ENCODE peak calls at places on chromosomes 13 and 19, in five cellular contexts. One of them, this sample, is unnamed.

GRCh38 chr19:980133-980998 is 3.8 kb upstream of the WDR18 start:
- DNase-seq in GM04504: no peak
- DNase-seq in neural crest cell: peak
- DNase-seq in activated CD8-positive, alpha-beta memory T cell treated with anti-CD3 and anti-CD28 coated beads, Interleukin-2, amount 10 ng/mL, durations not matched to agents 7 days and 5 days: no peak
- DNase-seq in EH: peak
- DNase-seq in this sample: no peak

GRCh38 chr19:46868444-46868843 is 7.6 kb downstream of the ARHGAP35 start:
- DNase-seq in activated CD8-positive, alpha-beta memory T cell treated with anti-CD3 and anti-CD28 coated beads, Interleukin-2, amount 10 ng/mL, durations not matched to agents 7 days and 5 days: no peak
- DNase-seq in neural crest cell: no peak
- DNase-seq in EH: no peak
- DNase-seq in GM04504: no peak
- DNase-seq in this sample: no peak

GRCh38 chr19:45469835-45470146 is 2.0 kb downstream of the FOSB start:
- DNase-seq in neural crest cell: no peak
- DNase-seq in activated CD8-positive, alpha-beta memory T cell treated with anti-CD3 and anti-CD28 coated beads, Interleukin-2, amount 10 ng/mL, durations not matched to agents 7 days and 5 days: no peak
- DNase-seq in GM04504: no peak
- DNase-seq in EH: peak
- DNase-seq in this sample: no peak

GRCh38 chr13:102555914-102556553 is 40.8 kb upstream of the TPP2 start:
- DNase-seq in activated CD8-positive, alpha-beta memory T cell treated with anti-CD3 and anti-CD28 coated beads, Interleukin-2, amount 10 ng/mL, durations not matched to agents 7 days and 5 days: no peak
- DNase-seq in neural crest cell: peak
- DNase-seq in EH: peak
- DNase-seq in GM04504: peak
- DNase-seq in this sample: peak

GRCh38 chr13:26914624-26915023 is 154.0 kb upstream of the GPR12 start:
- DNase-seq in activated CD8-positive, alpha-beta memory T cell treated with anti-CD3 and anti-CD28 coated beads, Interleukin-2, amount 10 ng/mL, durations not matched to agents 7 days and 5 days: peak
- DNase-seq in EH: no peak
- DNase-seq in GM04504: no peak
- DNase-seq in neural crest cell: no peak
- DNase-seq in this sample: peak

GRCh38 chr13:22915442-22916082 is 265.2 kb upstream of the SGCG start:
- DNase-seq in EH: peak
- DNase-seq in GM04504: no peak
- DNase-seq in activated CD8-positive, alpha-beta memory T cell treated with anti-CD3 and anti-CD28 coated beads, Interleukin-2, amount 10 ng/mL, durations not matched to agents 7 days and 5 days: no peak
- DNase-seq in neural crest cell: peak
- DNase-seq in this sample: no peak

GRCh38 chr19:11020982-11021759 is 60.3 kb downstream of the SMARCA4 start:
- DNase-seq in EH: no peak
- DNase-seq in activated CD8-positive, alpha-beta memory T cell treated with anti-CD3 and anti-CD28 coated beads, Interleukin-2, amount 10 ng/mL, durations not matched to agents 7 days and 5 days: no peak
- DNase-seq in neural crest cell: no peak
- DNase-seq in GM04504: no peak
- DNase-seq in this sample: no peak

GRCh38 chr19:50967924-50968708 is 1.3 kb downstream of the KLK6 start:
- DNase-seq in GM04504: no peak
- DNase-seq in activated CD8-positive, alpha-beta memory T cell treated with anti-CD3 and anti-CD28 coated beads, Interleukin-2, amount 10 ng/mL, durations not matched to agents 7 days and 5 days: no peak
- DNase-seq in neural crest cell: no peak
- DNase-seq in EH: no peak
- DNase-seq in this sample: no peak

GRCh38 chr19:799076-799881 is 2.0 kb downstream of the PTBP1 start:
- DNase-seq in GM04504: no peak
- DNase-seq in EH: peak
- DNase-seq in neural crest cell: peak
- DNase-seq in activated CD8-positive, alpha-beta memory T cell treated with anti-CD3 and anti-CD28 coated beads, Interleukin-2, amount 10 ng/mL, durations not matched to agents 7 days and 5 days: peak
- DNase-seq in this sample: peak

GRCh38 chr13:50707533-50708096 is 135.9 kb downstream of the DLEU7 start:
- DNase-seq in activated CD8-positive, alpha-beta memory T cell treated with anti-CD3 and anti-CD28 coated beads, Interleukin-2, amount 10 ng/mL, durations not matched to agents 7 days and 5 days: no peak
- DNase-seq in neural crest cell: no peak
- DNase-seq in GM04504: no peak
- DNase-seq in EH: no peak
- DNase-seq in this sample: no peak

This sample was measured in activated CD8-positive, alpha-beta T cell treated with anti-CD3 and anti-CD28 coated beads, Interleukin-2, amount 10 ng/mL, durations not matched to agents 7 days and 5 days.